ENCODE peak calls at places on chromosomes 7 and 10, in four cellular contexts. H is right atrium auricular region, U is upper lobe of right lung, F is adrenal gland. C is an unnamed sample. For H3K4me1, the result is how much of the 10 kb centered on the place peaks cover.

GRCh38 chr7:110677405-110677804 is 413.5 kb upstream of the LRRN3 start:
- DNase-seq in H (no peak), U (no peak), F (no peak), C (no peak)

GRCh38 chr7:7002416-7003062 is 176.5 kb upstream of the CCZ1B start:
- DNase-seq in H (no peak), U (no peak), F (no peak), C (no peak)

GRCh38 chr7:24978837-24979469 is 1.0 kb downstream of the OSBPL3 start:
- DNase-seq in H (no peak), U (peak), F (no peak), C (no peak)

GRCh38 chr7:39212881-39213280 is 235.2 kb downstream of the POU6F2 start:
- DNase-seq in H (no peak), U (no peak), F (no peak), C (no peak)

GRCh38 chr10:7720478-7720877 is 17.4 kb downstream of the ITIH2 start:
- DNase-seq in H (no peak), U (no peak), F (no peak), C (no peak)

GRCh38 chr10:90751107-90751997 is 106.5 kb downstream of the HTR7 start:
- DNase-seq in H (no peak), U (no peak), F (peak), C (peak)

GRCh38 chr10:97059006-97059871 is 126.5 kb downstream of the SLIT1 start:
- DNase-seq in H (no peak), U (peak), F (no peak), C (no peak)

GRCh38 chr7:50416509-50417299 is 33.4 kb downstream of the FIGNL1 start:
- DNase-seq in H (peak), U (no peak), F (no peak), C (no peak)

GRCh38 chr10:133567119-133567518 is 1.7 kb upstream of the SYCE1 start:
- DNase-seq in H (no peak), U (no peak), F (no peak), C (no peak)

GRCh38 chr7:80677629-80678028 is 39.2 kb downstream of the CD36 start:
- DNase-seq in H (no peak), U (no peak), F (no peak), C (no peak)

GRCh38 chr7:45161842-45162241 is 4.3 kb downstream of the RAMP3 start:
- DNase-seq in H (no peak), U (no peak), F (no peak), C (no peak)

GRCh38 chr7:98168904-98169621 is 42.2 kb upstream of the BHLHA15 start:
- DNase-seq in H (no peak), U (no peak), F (no peak), C (no peak)

GRCh38 chr7:148944935-148945934 is 61.1 kb upstream of the EZH2 start:
- DNase-seq in H (no peak), U (no peak), F (no peak), C (no peak)

GRCh38 chr10:124739996-124740373 is 4.2 kb downstream of the FAM53B start:
- DNase-seq in H (peak), U (no peak), F (no peak), C (no peak)

GRCh38 chr10:124739119-124739921 is 4.9 kb downstream of the FAM53B start:
- DNase-seq in H (peak), U (no peak), F (no peak), C (no peak)

GRCh38 chr10:124741281-124741921 is 2.8 kb downstream of the FAM53B start:
- DNase-seq in H (peak), U (peak), F (peak), C (peak)

GRCh38 chr10:124741922-124742417 is 2.2 kb downstream of the FAM53B start:
- DNase-seq in H (peak), U (no peak), F (no peak), C (peak)

GRCh38 chr10:124740374-124741280 is 3.6 kb downstream of the FAM53B start:
- DNase-seq in H (peak), U (peak), F (no peak), C (peak)
- H3K4me1 ChIP-seq in H (half or more), U (half or more), F (half or more), C (half or more)

DNA sequence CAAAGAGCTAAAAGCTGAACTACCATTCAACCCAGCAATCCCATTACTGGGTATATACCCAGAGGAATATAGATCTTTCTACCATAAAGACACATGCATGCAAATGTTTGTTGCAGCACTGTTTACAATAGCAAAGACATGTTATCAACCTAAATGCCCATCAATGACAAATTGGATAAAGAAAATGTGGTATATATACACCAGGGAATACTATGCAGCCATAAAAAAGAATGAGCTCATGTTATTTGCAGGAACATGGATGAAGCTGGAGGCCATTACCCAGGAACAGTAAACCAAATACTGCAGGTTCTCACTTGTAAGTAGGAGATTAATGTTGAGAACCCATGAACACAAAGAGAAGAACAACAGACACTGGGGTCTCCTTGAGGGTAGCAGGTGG is 1295.1 kb downstream of the TYW1 start:
- DNase-seq in H (no peak), U (no peak), F (no peak), C (no peak)
- TF ChIP-seq CTCF in H (no peak), U (no peak), F (no peak), C (no peak)

GRCh38 chr10:62980697-62981495 is 152.2 kb upstream of the NRBF2 start:
- DNase-seq in H (no peak), U (no peak), F (no peak), C (no peak)

GRCh38 chr10:62979921-62980320 is 153.2 kb upstream of the NRBF2 start:
- DNase-seq in H (no peak), U (no peak), F (no peak), C (no peak)

GRCh38 chr10:62978417-62978955 is 154.6 kb upstream of the NRBF2 start:
- DNase-seq in H (no peak), U (no peak), F (no peak), C (no peak)
- H3K4me1 ChIP-seq in H (under half), U (under half), F (under half), C (under half)

DNA sequence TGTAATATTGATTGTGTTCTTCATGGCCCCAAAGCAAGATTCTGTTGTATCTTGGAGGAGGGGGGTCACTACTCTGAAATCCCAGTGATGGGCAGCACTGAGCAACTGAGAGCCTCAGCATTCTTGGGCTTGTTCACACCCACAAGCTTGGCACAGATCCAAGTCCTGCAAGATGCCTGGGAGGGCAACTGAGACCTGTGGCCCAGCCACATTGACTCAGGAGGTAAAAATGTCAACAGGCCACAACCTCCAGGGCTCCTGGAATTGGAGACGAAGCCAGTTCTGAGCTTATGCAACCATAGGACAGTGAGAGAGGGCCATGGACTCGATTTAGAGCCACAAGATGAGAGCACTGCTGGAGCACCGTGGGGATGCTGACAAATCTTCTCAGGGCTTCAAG is 3.1 kb upstream of the DOCK1 start:
- DNase-seq in H (no peak), U (no peak), F (no peak), C (no peak)
- TF ChIP-seq CTCF in H (no peak), U (no peak), F (no peak), C (no peak)

GRCh38 chr7:100124301-100125229 is 2.2 kb upstream of the MBLAC1 start:
- DNase-seq in H (no peak), U (no peak), F (no peak), C (no peak)

GRCh38 chr7:100122067-100122466 is 2.6 kb downstream of the CNPY4 start:
- DNase-seq in H (no peak), U (no peak), F (no peak), C (no peak)

GRCh38 chr7:100119701-100120517 is 475 bp downstream of the CNPY4 start:
- DNase-seq in H (peak), U (no peak), F (peak), C (peak)

GRCh38 chr7:100120518-100121085 is 1.2 kb downstream of the CNPY4 start:
- DNase-seq in H (no peak), U (no peak), F (no peak), C (no peak)

GRCh38 chr7:100122568-100122967 is 3.1 kb downstream of the CNPY4 start:
- DNase-seq in H (no peak), U (no peak), F (no peak), C (no peak)
- H3K4me1 ChIP-seq in H (under half), U (under half), F (under half), C (under half)

GRCh38 chr10:52780391-52781155 is 8.0 kb upstream of the MBL2 start:
- DNase-seq in H (no peak), U (no peak), F (no peak), C (no peak)
- TF ChIP-seq CTCF in H (no peak), U (no peak), F (no peak), C (no peak)

DNA sequence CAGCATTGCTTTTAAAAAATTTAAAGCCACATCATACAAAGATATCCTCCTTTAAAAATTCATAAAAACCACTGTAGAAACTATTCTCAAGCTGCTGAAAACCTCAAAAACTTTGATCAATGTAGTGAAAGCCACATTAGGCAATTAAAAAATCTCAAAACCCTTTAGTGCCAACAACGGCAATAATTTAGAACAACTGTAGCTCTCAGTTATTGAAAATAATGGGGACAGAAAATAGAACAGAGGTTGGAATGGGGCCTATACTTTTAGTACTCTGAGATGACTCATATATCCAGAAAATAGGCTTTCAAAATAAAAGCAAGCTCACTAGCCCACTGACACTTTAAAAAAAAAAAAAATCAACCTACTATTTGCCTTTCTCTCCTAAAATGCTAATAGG is 87.5 kb downstream of the GSAP start:
- DNase-seq in H (no peak), U (no peak), F (no peak), C (no peak)
- H3K4me1 ChIP-seq in H (under half), U (under half), F (under half), C (under half)

GRCh38 chr10:25934673-25935139 is 677 bp downstream of the MYO3A start:
- DNase-seq in H (no peak), U (peak), F (no peak), C (peak)
- TF ChIP-seq CTCF in H (no peak), U (peak), F (no peak), C (peak)

C was measured in testis.